ENCODE peak calls at places on chromosomes 13 and 19, in five cellular contexts. B, C, J, X and P are unnamed samples.

GRCh38 chr13:76732367-76732766 is 153.8 kb downstream of the KCTD12 start:
- DNase-seq in B (no peak), C (no peak), J (no peak), X (no peak), P (no peak)

GRCh38 chr13:71712988-71713653 is 153.9 kb downstream of the DACH1 start:
- DNase-seq in B (no peak), C (peak; percentile 72), J (peak; percentile 3), X (no peak), P (no peak)

GRCh38 chr19:9883231-9883758 is 48.2 kb downstream of the PIN1 start:
- DNase-seq in B (no peak), C (no peak), J (no peak), X (no peak), P (no peak)

GRCh38 chr13:93296584-93296983 is 70.0 kb downstream of the GPC6 start:
- DNase-seq in B (no peak), C (no peak), J (no peak), X (no peak), P (no peak)

GRCh38 chr13:109790951-109791605 is 4.7 kb upstream of the IRS2 start:
- DNase-seq in B (no peak), C (peak; percentile 57), J (peak; percentile 60), X (no peak), P (no peak)

GRCh38 chr19:15507068-15508034 is 974 bp upstream of the CYP4F22 start:
- DNase-seq in B (no peak), C (no peak), J (no peak), X (no peak), P (no peak)

GRCh38 chr13:105213512-105213911 is 1322.0 kb downstream of the EFNB2 start:
- DNase-seq in B (no peak), C (no peak), J (no peak), X (no peak), P (no peak)

GRCh38 chr13:97284558-97284957 is 62.4 kb downstream of the MBNL2 start:
- DNase-seq in B (no peak), C (no peak), J (no peak), X (no peak), P (no peak)

GRCh38 chr19:57947088-57947418 is 453 bp downstream of the ZNF256 start:
- DNase-seq in B (no peak), C (no peak), J (no peak), X (no peak), P (no peak)

GRCh38 chr19:39843919-39844793 is 2.0 kb downstream of the FBL start:
- DNase-seq in B (no peak), C (peak; percentile 54), J (no peak), X (peak; percentile 18), P (no peak)

GRCh38 chr13:106500450-106500849 is 35.0 kb downstream of the EFNB2 start:
- DNase-seq in B (no peak), C (no peak), J (no peak), X (no peak), P (no peak)

GRCh38 chr19:39498262-39499081 is at the start of gene DLL3:
- DNase-seq in B (no peak), C (peak; percentile 18), J (no peak), X (no peak), P (no peak)

GRCh38 chr13:42001580-42001979 is 40.7 kb upstream of the VWA8 start:
- DNase-seq in B (no peak), C (no peak), J (no peak), X (peak; percentile 37), P (peak; percentile 36)

GRCh38 chr13:114219406-114219805 is 15.3 kb upstream of the CDC16 start:
- DNase-seq in B (no peak), C (no peak), J (no peak), X (no peak), P (no peak)

GRCh38 chr13:88411696-88412095 is 740.5 kb downstream of the SLITRK5 start:
- DNase-seq in B (no peak), C (no peak), J (no peak), X (no peak), P (no peak)

GRCh38 chr13:24208314-24208713 is 47.8 kb downstream of the SPATA13 start:
- DNase-seq in B (no peak), C (peak; percentile 70), J (peak; percentile 29), X (peak; percentile 62), P (peak; percentile 93)

GRCh38 chr19:16587031-16588023 is 15.1 kb upstream of the SLC35E1 start:
- DNase-seq in B (no peak), C (no peak), J (no peak), X (no peak), P (no peak)

GRCh38 chr19:12668937-12669271 is 2.3 kb downstream of the WDR83 start:
- DNase-seq in B (peak; percentile 81), C (peak; percentile 35), J (no peak), X (peak; percentile 15), P (no peak)

GRCh38 chr13:45511310-45512147 is 46.8 kb downstream of the COG3 start:
- DNase-seq in B (no peak), C (peak; percentile 76), J (peak; percentile 63), X (peak; percentile 37), P (peak; percentile 23)

GRCh38 chr13:95603887-95604533 is 40.5 kb downstream of the DZIP1 start:
- DNase-seq in B (no peak), C (peak; percentile 73), J (peak; percentile 49), X (no peak), P (peak; percentile 71)

GRCh38 chr19:38417544-38418506 is 8.2 kb downstream of the RASGRP4 start:
- DNase-seq in B (peak; percentile 72), C (peak; percentile 53), J (no peak), X (no peak), P (no peak)

GRCh38 chr19:10670876-10671804 is 17.0 kb downstream of the ILF3 start:
- DNase-seq in B (no peak), C (no peak), J (no peak), X (no peak), P (no peak)

GRCh38 chr13:59771272-59771671 is 392.5 kb downstream of the DIAPH3 start:
- DNase-seq in B (no peak), C (peak; percentile 35), J (no peak), X (no peak), P (no peak)

GRCh38 chr13:19860884-19861655 is 2.4 kb downstream of the ZMYM5 start:
- DNase-seq in B (no peak), C (no peak), J (peak; percentile 65), X (no peak), P (no peak)

GRCh38 chr19:35641515-35642151 is at the start of gene ETV2:
- DNase-seq in B (no peak), C (no peak), J (no peak), X (no peak), P (no peak)

GRCh38 chr19:55619264-55619663 is 5.1 kb downstream of the ZNF784 start:
- DNase-seq in B (no peak), C (no peak), J (no peak), X (no peak), P (no peak)